ENCODE peak calls at places on chromosomes 11 and 22, in four cellular contexts. One of them, this sample, is unnamed.

GRCh38 chr11:82980292-82980691 is 78.8 kb downstream of the DDIAS start:
- DNase-seq in stimulated activated CD8-positive, alpha-beta memory T cell treated with anti-CD3 and anti-CD28 coated beads, Interleukin-4, amount 100 ng/mL, for 24 hours: no peak
- DNase-seq in coronary artery: no peak
- DNase-seq in left ventricle myocardium inferior: no peak
- DNase-seq in this sample: no peak

GRCh38 chr11:97965849-97966646 is 1054.7 kb upstream of the CNTN5 start:
- DNase-seq in stimulated activated CD8-positive, alpha-beta memory T cell treated with anti-CD3 and anti-CD28 coated beads, Interleukin-4, amount 100 ng/mL, for 24 hours: no peak
- DNase-seq in left ventricle myocardium inferior: no peak
- DNase-seq in coronary artery: no peak
- DNase-seq in this sample: no peak

GRCh38 chr11:660281-660680 is 23.2 kb downstream of the DRD4 start:
- DNase-seq in stimulated activated CD8-positive, alpha-beta memory T cell treated with anti-CD3 and anti-CD28 coated beads, Interleukin-4, amount 100 ng/mL, for 24 hours: no peak
- DNase-seq in coronary artery: no peak
- DNase-seq in left ventricle myocardium inferior: no peak
- DNase-seq in this sample: no peak

GRCh38 chr22:25845985-25846745 is 104.2 kb downstream of the MYO18B start:
- DNase-seq in coronary artery: peak; percentile 43
- DNase-seq in left ventricle myocardium inferior: no peak
- DNase-seq in stimulated activated CD8-positive, alpha-beta memory T cell treated with anti-CD3 and anti-CD28 coated beads, Interleukin-4, amount 100 ng/mL, for 24 hours: no peak
- DNase-seq in this sample: no peak

GRCh38 chr11:120331301-120331966 is 4.8 kb upstream of the ARHGEF12 start:
- DNase-seq in left ventricle myocardium inferior: peak; percentile 43
- DNase-seq in stimulated activated CD8-positive, alpha-beta memory T cell treated with anti-CD3 and anti-CD28 coated beads, Interleukin-4, amount 100 ng/mL, for 24 hours: no peak
- DNase-seq in coronary artery: no peak
- DNase-seq in this sample: no peak

GRCh38 chr11:61080526-61080925 is 21.8 kb upstream of the CD5 start:
- DNase-seq in stimulated activated CD8-positive, alpha-beta memory T cell treated with anti-CD3 and anti-CD28 coated beads, Interleukin-4, amount 100 ng/mL, for 24 hours: no peak
- DNase-seq in coronary artery: no peak
- DNase-seq in left ventricle myocardium inferior: no peak
- DNase-seq in this sample: no peak

GRCh38 chr11:127191689-127192088 is 191.1 kb upstream of the KIRREL3 start:
- DNase-seq in stimulated activated CD8-positive, alpha-beta memory T cell treated with anti-CD3 and anti-CD28 coated beads, Interleukin-4, amount 100 ng/mL, for 24 hours: no peak
- DNase-seq in left ventricle myocardium inferior: no peak
- DNase-seq in coronary artery: no peak
- DNase-seq in this sample: no peak

GRCh38 chr11:57405271-57405890 is 14.9 kb upstream of the PRG2 start:
- DNase-seq in left ventricle myocardium inferior: no peak
- DNase-seq in stimulated activated CD8-positive, alpha-beta memory T cell treated with anti-CD3 and anti-CD28 coated beads, Interleukin-4, amount 100 ng/mL, for 24 hours: no peak
- DNase-seq in coronary artery: no peak
- DNase-seq in this sample: no peak

GRCh38 chr11:63764712-63765631 is 3.6 kb downstream of the ZFTA start:
- DNase-seq in coronary artery: peak; percentile 74
- DNase-seq in left ventricle myocardium inferior: no peak
- DNase-seq in stimulated activated CD8-positive, alpha-beta memory T cell treated with anti-CD3 and anti-CD28 coated beads, Interleukin-4, amount 100 ng/mL, for 24 hours: no peak
- DNase-seq in this sample: no peak

GRCh38 chr11:46389450-46390330 is 1.9 kb downstream of the CHRM4 start:
- DNase-seq in left ventricle myocardium inferior: peak; percentile 67
- DNase-seq in stimulated activated CD8-positive, alpha-beta memory T cell treated with anti-CD3 and anti-CD28 coated beads, Interleukin-4, amount 100 ng/mL, for 24 hours: peak; percentile 33
- DNase-seq in coronary artery: no peak
- DNase-seq in this sample: peak; percentile 53

GRCh38 chr11:29231991-29232390 is 784.8 kb downstream of the KCNA4 start:
- DNase-seq in stimulated activated CD8-positive, alpha-beta memory T cell treated with anti-CD3 and anti-CD28 coated beads, Interleukin-4, amount 100 ng/mL, for 24 hours: no peak
- DNase-seq in coronary artery: no peak
- DNase-seq in left ventricle myocardium inferior: no peak
- DNase-seq in this sample: no peak

GRCh38 chr22:36809351-36809750 is 7.5 kb downstream of the PVALB start:
- DNase-seq in coronary artery: no peak
- DNase-seq in left ventricle myocardium inferior: no peak
- DNase-seq in stimulated activated CD8-positive, alpha-beta memory T cell treated with anti-CD3 and anti-CD28 coated beads, Interleukin-4, amount 100 ng/mL, for 24 hours: no peak
- DNase-seq in this sample: no peak

This sample was measured in MM.1S.